ENCODE peak calls at places on chromosomes 6 and 20, in six cellular contexts. Z is nephron progenitor cell; H is effector memory CD8-positive, alpha-beta T cell; I is posterior cingulate gyrus; S is T follicular helper cell; K is GM12865. R is an unnamed sample.
A peak's percentile ranks its signal among the peaks of the same experiment; 100 is the strongest.

GRCh38 chr6:129112591-129112990 is 229.7 kb downstream of the LAMA2 start:
- DNase-seq in S (no peak), I (no peak), K (no peak), H (no peak), Z (no peak), R (no peak)

GRCh38 chr6:18477301-18477941 is 90.3 kb downstream of the RNF144B start:
- DNase-seq in H (no peak), I (no peak), S (no peak), K (peak; percentile 2), Z (no peak), R (no peak)

GRCh38 chr6:90397047-90397446 is 100.4 kb upstream of the BACH2 start:
- DNase-seq in I (no peak), K (no peak), Z (no peak), S (no peak), H (no peak), R (no peak)

GRCh38 chr6:88856566-88856965 is 106.9 kb downstream of the RNGTT start:
- DNase-seq in I (no peak), Z (no peak), H (no peak), K (no peak), S (no peak), R (no peak)

GRCh38 chr20:36808317-36809257 is 35.0 kb upstream of the DSN1 start:
- DNase-seq in S (peak; percentile 56), H (peak; percentile 72), I (peak; percentile 60), K (peak; percentile 78), Z (peak; percentile 69), R (no peak)

GRCh38 chr6:15956205-15957106 is 172.4 kb upstream of the MYLIP start:
- DNase-seq in H (no peak), I (no peak), S (no peak), Z (no peak), K (no peak), R (no peak)

GRCh38 chr6:140105857-140106256 is 731.4 kb upstream of the CITED2 start:
- DNase-seq in I (no peak), Z (peak; percentile 16), K (peak; percentile 13), S (no peak), H (no peak), R (no peak)

GRCh38 chr6:108247965-108248536 is 12.8 kb downstream of the SNX3 start:
- DNase-seq in I (no peak), H (no peak), Z (no peak), K (no peak), S (no peak), R (no peak)